ENCODE peak calls at places on chromosomes 6 and 20, in eight cellular contexts. O, Q, I, A, D, C, S and H are unnamed samples.

GRCh38 chr6:12385316-12385715 is 95.2 kb downstream of the EDN1 start:
- DNase-seq in O (no peak), Q (no peak), I (no peak), A (no peak), D (no peak), C (no peak), S (no peak), H (no peak)

GRCh38 chr20:31522756-31523155 is 8.5 kb downstream of the HM13 start:
- DNase-seq in O (no peak), Q (no peak), I (no peak), A (no peak), D (no peak), C (no peak), S (no peak), H (no peak)

GRCh38 chr6:17600527-17601388 is 656 bp downstream of the FAM8A1 start:
- DNase-seq in O (peak), Q (no peak), I (no peak), A (peak), D (no peak), C (peak), S (peak), H (peak)

GRCh38 chr6:128491041-128491642 is 29.3 kb downstream of the PTPRK start:
- DNase-seq in O (peak), Q (peak), I (no peak), A (no peak), D (no peak), C (peak), S (no peak), H (no peak)

GRCh38 chr20:60921021-60921622 is 330.9 kb upstream of the CDH4 start:
- DNase-seq in O (no peak), Q (no peak), I (no peak), A (no peak), D (no peak), C (no peak), S (no peak), H (no peak)

GRCh38 chr20:48278961-48279481 is 493.7 kb upstream of the SULF2 start:
- DNase-seq in O (no peak), Q (no peak), I (no peak), A (no peak), D (no peak), C (peak), S (no peak), H (no peak)

GRCh38 chr20:25858495-25859425 is 162.1 kb upstream of the ZNF337 start:
- DNase-seq in O (no peak), Q (no peak), I (no peak), A (peak), D (no peak), C (no peak), S (peak), H (no peak)

GRCh38 chr6:137224890-137225198 is 5.7 kb upstream of the IFNGR1 start:
- DNase-seq in O (no peak), Q (no peak), I (no peak), A (no peak), D (peak), C (no peak), S (peak), H (no peak)

GRCh38 chr6:11772109-11772830 is 6.3 kb downstream of the ADTRP start:
- DNase-seq in O (no peak), Q (peak), I (no peak), A (peak), D (no peak), C (peak), S (no peak), H (no peak)

GRCh38 chr6:16248271-16248670 is 9.9 kb downstream of the GMPR start:
- DNase-seq in O (no peak), Q (no peak), I (no peak), A (no peak), D (no peak), C (no peak), S (no peak), H (no peak)

GRCh38 chr6:158703121-158703839 is 53.4 kb downstream of the SYTL3 start:
- DNase-seq in O (no peak), Q (no peak), I (no peak), A (peak), D (no peak), C (no peak), S (peak), H (no peak)

GRCh38 chr6:125340946-125341345 is 39.2 kb upstream of the HDDC2 start:
- DNase-seq in O (no peak), Q (no peak), I (no peak), A (no peak), D (no peak), C (no peak), S (no peak), H (no peak)

GRCh38 chr20:25470045-25470444 is 62.6 kb downstream of the GINS1 start:
- DNase-seq in O (peak), Q (peak), I (no peak), A (peak), D (peak), C (peak), S (peak), H (no peak)

GRCh38 chr6:105573138-105573537 is 170.3 kb upstream of the PREP start:
- DNase-seq in O (no peak), Q (no peak), I (no peak), A (no peak), D (no peak), C (no peak), S (no peak), H (no peak)

GRCh38 chr6:36625161-36625919 is 31.2 kb downstream of the SRSF3 start:
- DNase-seq in O (peak), Q (no peak), I (no peak), A (peak), D (no peak), C (no peak), S (peak), H (no peak)

GRCh38 chr6:158666637-158667359 is 16.9 kb downstream of the SYTL3 start:
- DNase-seq in O (no peak), Q (no peak), I (no peak), A (peak), D (no peak), C (no peak), S (no peak), H (peak)

GRCh38 chr6:161486903-161487531 is 213.2 kb upstream of the AGPAT4 start:
- DNase-seq in O (no peak), Q (no peak), I (no peak), A (no peak), D (no peak), C (no peak), S (no peak), H (no peak)

GRCh38 chr6:110255356-110255755 is 75.1 kb downstream of the CDC40 start:
- DNase-seq in O (no peak), Q (no peak), I (no peak), A (no peak), D (no peak), C (peak), S (no peak), H (no peak)

GRCh38 chr6:31403283-31403989 is at the start of gene MICA:
- DNase-seq in O (peak), Q (peak), I (peak), A (peak), D (no peak), C (peak), S (peak), H (peak)

GRCh38 chr6:80553071-80553740 is 446.7 kb downstream of the BCKDHB start:
- DNase-seq in O (no peak), Q (no peak), I (no peak), A (no peak), D (no peak), C (no peak), S (no peak), H (no peak)

GRCh38 chr6:154872605-154873004 is 122.5 kb upstream of the TIAM2 start:
- DNase-seq in O (no peak), Q (no peak), I (no peak), A (no peak), D (no peak), C (no peak), S (no peak), H (no peak)

GRCh38 chr6:80197474-80197873 is 91.0 kb downstream of the BCKDHB start:
- DNase-seq in O (no peak), Q (no peak), I (no peak), A (no peak), D (no peak), C (no peak), S (no peak), H (no peak)

GRCh38 chr6:155549928-155550327 is 94.3 kb upstream of the NOX3 start:
- DNase-seq in O (no peak), Q (no peak), I (no peak), A (no peak), D (no peak), C (no peak), S (no peak), H (no peak)

GRCh38 chr6:18277181-18278006 is 13.1 kb upstream of the DEK start:
- DNase-seq in O (no peak), Q (no peak), I (no peak), A (no peak), D (no peak), C (no peak), S (no peak), H (peak)

GRCh38 chr6:77178821-77179220 is 284.5 kb downstream of the HTR1B start:
- DNase-seq in O (no peak), Q (no peak), I (no peak), A (no peak), D (no peak), C (no peak), S (no peak), H (no peak)

GRCh38 chr6:1584996-1585668 is 24.6 kb upstream of the FOXC1 start:
- DNase-seq in O (no peak), Q (no peak), I (peak), A (no peak), D (no peak), C (no peak), S (no peak), H (no peak)

GRCh38 chr20:36462440-36463211 is 78.7 kb upstream of the MYL9 start:
- DNase-seq in O (peak), Q (no peak), I (no peak), A (peak), D (no peak), C (peak), S (peak), H (peak)

GRCh38 chr6:7687145-7688113 is 38.5 kb upstream of the BMP6 start:
- DNase-seq in O (no peak), Q (no peak), I (no peak), A (no peak), D (no peak), C (no peak), S (no peak), H (no peak)

GRCh38 chr6:93454533-93454932 is 35.2 kb upstream of the EPHA7 start:
- DNase-seq in O (no peak), Q (no peak), I (no peak), A (no peak), D (no peak), C (no peak), S (no peak), H (no peak)

GRCh38 chr20:37390891-37391525 is 45.1 kb downstream of the SRC start:
- DNase-seq in O (no peak), Q (no peak), I (no peak), A (peak), D (no peak), C (no peak), S (peak), H (peak)

GRCh38 chr6:157536218-157536534 is 155.2 kb downstream of the ZDHHC14 start:
- DNase-seq in O (no peak), Q (no peak), I (no peak), A (no peak), D (no peak), C (no peak), S (no peak), H (no peak)

GRCh38 chr6:88006559-88006958 is 41.1 kb upstream of the SPACA1 start:
- DNase-seq in O (no peak), Q (no peak), I (no peak), A (no peak), D (no peak), C (no peak), S (no peak), H (no peak)

GRCh38 chr20:5118220-5119142 is 1.3 kb downstream of the PCNA start:
- DNase-seq in O (no peak), Q (no peak), I (no peak), A (no peak), D (no peak), C (peak), S (no peak), H (no peak)

GRCh38 chr6:11096109-11096508 is 2.5 kb downstream of the SMIM13 start:
- DNase-seq in O (peak), Q (peak), I (no peak), A (no peak), D (no peak), C (no peak), S (no peak), H (peak)

GRCh38 chr20:58839474-58839874 is 11.2 kb downstream of the GNAS-AS1 start:
- DNase-seq in O (no peak), Q (peak), I (no peak), A (no peak), D (no peak), C (peak), S (peak), H (peak)

GRCh38 chr6:130995783-130996447 is 67.1 kb downstream of the EPB41L2 start:
- DNase-seq in O (no peak), Q (no peak), I (no peak), A (no peak), D (no peak), C (peak), S (no peak), H (no peak)

GRCh38 chr20:36309643-36310042 is 3.5 kb downstream of the DLGAP4 start:
- DNase-seq in O (no peak), Q (no peak), I (no peak), A (peak), D (no peak), C (no peak), S (no peak), H (no peak)

GRCh38 chr6:145028144-145028818 is 707.0 kb downstream of the EPM2A start:
- DNase-seq in O (no peak), Q (peak), I (no peak), A (no peak), D (no peak), C (peak), S (no peak), H (no peak)

GRCh38 chr6:40960784-40961430 is 78.1 kb downstream of the UNC5CL start:
- DNase-seq in O (no peak), Q (no peak), I (peak), A (no peak), D (no peak), C (no peak), S (no peak), H (peak)

DNA sequence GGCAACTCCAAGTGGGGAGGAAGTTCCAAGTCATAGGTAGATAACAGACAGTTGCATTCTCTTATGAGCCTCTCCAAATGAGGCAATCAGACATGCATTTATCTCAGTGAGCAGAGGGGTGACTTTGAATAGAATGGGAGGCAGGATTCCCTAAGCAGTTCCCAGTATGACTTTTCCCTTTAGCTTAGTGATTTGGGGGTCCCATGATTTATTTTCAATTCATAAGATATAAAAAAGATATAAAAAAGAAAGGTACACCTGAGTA is 823 bp upstream of the UFL1 start:
- DNase-seq in O (no peak), Q (no peak), I (no peak), A (no peak), D (no peak), C (no peak), S (no peak), H (no peak)
- TF ChIP-seq POLR2AphosphoS5 in O (no peak), Q (no peak), I (no peak), A (no peak), D (no peak), C (no peak), S (no peak), H (no peak)

GRCh38 chr6:56399250-56399671 is 151.9 kb upstream of the COL21A1 start:
- DNase-seq in O (no peak), Q (no peak), I (no peak), A (no peak), D (no peak), C (no peak), S (no peak), H (no peak)

GRCh38 chr6:56399672-56400263 is 152.4 kb upstream of the COL21A1 start:
- DNase-seq in O (no peak), Q (no peak), I (no peak), A (no peak), D (no peak), C (no peak), S (no peak), H (no peak)

GRCh38 chr6:56403663-56404200 is 156.4 kb upstream of the COL21A1 start:
- DNase-seq in O (no peak), Q (no peak), I (no peak), A (no peak), D (no peak), C (no peak), S (no peak), H (no peak)

GRCh38 chr6:56400273-56400672 is 152.9 kb upstream of the COL21A1 start:
- DNase-seq in O (no peak), Q (no peak), I (no peak), A (no peak), D (no peak), C (no peak), S (no peak), H (no peak)

GRCh38 chr6:56401477-56402070 is 154.2 kb upstream of the COL21A1 start:
- DNase-seq in O (no peak), Q (no peak), I (no peak), A (no peak), D (no peak), C (no peak), S (no peak), H (no peak)
- TF ChIP-seq POLR2A in O (no peak), Q (no peak), I (no peak), A (no peak), D (no peak), C (no peak), S (no peak), H (no peak)

GRCh38 chr6:112234596-112234995 is 19.8 kb downstream of the LAMA4 start:
- DNase-seq in O (no peak), Q (no peak), I (no peak), A (no peak), D (no peak), C (no peak), S (no peak), H (no peak)

GRCh38 chr6:112235956-112236355 is 18.4 kb downstream of the LAMA4 start:
- DNase-seq in O (no peak), Q (no peak), I (no peak), A (no peak), D (no peak), C (peak), S (no peak), H (no peak)

GRCh38 chr6:112231609-112232060 is 22.7 kb downstream of the LAMA4 start:
- DNase-seq in O (no peak), Q (no peak), I (no peak), A (no peak), D (no peak), C (peak), S (no peak), H (no peak)

GRCh38 chr6:112233864-112234263 is 20.5 kb downstream of the LAMA4 start:
- DNase-seq in O (no peak), Q (no peak), I (no peak), A (peak), D (no peak), C (peak), S (no peak), H (no peak)

GRCh38 chr6:112232845-112233256 is 21.5 kb downstream of the LAMA4 start:
- DNase-seq in O (no peak), Q (no peak), I (no peak), A (peak), D (no peak), C (peak), S (no peak), H (no peak)
- TF ChIP-seq POLR2AphosphoS5 in O (peak), Q (no peak), I (peak), A (peak), D (no peak), C (no peak), S (no peak), H (no peak)

DNA sequence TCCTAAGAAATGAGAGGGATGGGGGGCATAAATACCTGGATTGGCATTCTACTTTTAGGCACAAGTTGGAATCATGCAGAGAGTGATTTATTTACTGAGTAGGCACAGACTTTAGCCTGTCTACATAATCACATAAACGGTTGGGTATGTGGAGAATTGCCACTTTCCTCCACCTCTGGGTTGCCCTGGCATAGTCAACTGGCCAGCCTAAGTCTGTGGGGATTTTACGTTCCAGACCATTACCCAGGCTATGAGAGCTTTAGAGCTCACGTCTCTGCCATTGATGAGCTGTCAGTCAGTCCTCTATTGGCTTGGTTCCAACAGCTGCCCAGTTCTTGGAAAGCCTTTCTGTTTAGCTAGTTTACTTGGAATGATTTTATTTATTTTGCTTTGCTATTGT is 5.0 kb upstream of the BHLHE23 start:
- DNase-seq in O (no peak), Q (no peak), I (no peak), A (no peak), D (peak), C (no peak), S (no peak), H (no peak)
- TF ChIP-seq POLR2A in O (no peak), Q (no peak), I (no peak), A (no peak), D (no peak), C (no peak), S (no peak), H (no peak)

DNA sequence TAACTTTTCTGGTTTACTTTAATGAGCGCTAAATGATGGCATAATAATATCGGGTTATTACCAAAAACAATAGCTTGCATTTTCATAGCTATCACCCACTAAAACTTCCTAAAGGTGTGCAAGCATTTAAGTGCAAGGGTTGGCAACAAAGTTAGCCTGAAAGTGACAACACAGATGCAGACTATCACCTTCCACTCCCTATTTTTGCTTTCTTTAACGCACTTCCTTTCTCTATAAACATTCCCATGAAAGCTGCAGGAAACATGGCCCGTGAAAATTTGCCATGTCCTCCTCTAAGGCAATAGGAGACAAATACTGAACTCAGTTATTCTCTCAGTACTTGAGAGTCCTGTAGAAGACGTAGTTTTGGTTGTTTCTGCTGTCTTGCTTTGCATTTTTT is 2.7 kb downstream of the MYCT1 start:
- DNase-seq in O (no peak), Q (no peak), I (no peak), A (no peak), D (no peak), C (peak), S (no peak), H (no peak)
- TF ChIP-seq POLR2AphosphoS5 in O (no peak), Q (no peak), I (no peak), A (no peak), D (no peak), C (no peak), S (no peak), H (no peak)

GRCh38 chr6:44253307-44254101 is 3.8 kb downstream of the SLC35B2 start:
- DNase-seq in O (peak), Q (no peak), I (no peak), A (no peak), D (no peak), C (peak), S (peak), H (no peak)
- TF ChIP-seq POLR2A in O (no peak), Q (no peak), I (no peak), A (no peak), D (no peak), C (peak), S (no peak), H (no peak)

GRCh38 chr20:63627700-63628245 is 872 bp upstream of the GMEB2 start:
- DNase-seq in O (no peak), Q (no peak), I (no peak), A (no peak), D (no peak), C (no peak), S (peak), H (no peak)

GRCh38 chr20:63626424-63627128 is at the start of gene GMEB2:
- DNase-seq in O (peak), Q (peak), I (peak), A (peak), D (no peak), C (no peak), S (peak), H (peak)

GRCh38 chr20:63625771-63626423 is 1.0 kb downstream of the GMEB2 start:
- DNase-seq in O (peak), Q (no peak), I (no peak), A (no peak), D (no peak), C (no peak), S (peak), H (no peak)

GRCh38 chr20:63627129-63627699 is 313 bp upstream of the GMEB2 start:
- DNase-seq in O (peak), Q (peak), I (peak), A (peak), D (peak), C (peak), S (peak), H (peak)

GRCh38 chr20:63628246-63628975 is 1.5 kb upstream of the GMEB2 start:
- DNase-seq in O (peak), Q (peak), I (no peak), A (peak), D (peak), C (peak), S (peak), H (peak)
- TF ChIP-seq POLR2AphosphoS5 in O (peak), Q (peak), I (peak), A (peak), D (peak), C (no peak), S (peak), H (peak)